ENCODE peak calls at places on chromosome 5, in five cellular contexts. One of them, this sample, is unnamed.

GRCh38 chr5:1366514-1366913 is 21.6 kb upstream of the CLPTM1L start:
- DNase-seq in left lung: no peak
- DNase-seq in fibroblast of the aortic adventitia: no peak
- DNase-seq in A549: no peak
- DNase-seq in ovary: no peak
- DNase-seq in this sample: no peak

GRCh38 chr5:12358371-12359090 is 454.3 kb upstream of the CTNND2 start:
- DNase-seq in left lung: no peak
- DNase-seq in fibroblast of the aortic adventitia: no peak
- DNase-seq in A549: no peak
- DNase-seq in ovary: no peak
- DNase-seq in this sample: no peak

GRCh38 chr5:158115468-158115867 is 256.5 kb upstream of the CLINT1 start:
- DNase-seq in left lung: no peak
- DNase-seq in fibroblast of the aortic adventitia: no peak
- DNase-seq in A549: no peak
- DNase-seq in ovary: no peak
- DNase-seq in this sample: peak

GRCh38 chr5:57986746-57987145 is 473.1 kb downstream of the PLK2 start:
- DNase-seq in left lung: no peak
- DNase-seq in fibroblast of the aortic adventitia: peak
- DNase-seq in A549: peak
- DNase-seq in ovary: no peak
- DNase-seq in this sample: peak

GRCh38 chr5:59583810-59584562 is 309.5 kb downstream of the PDE4D start:
- DNase-seq in left lung: no peak
- DNase-seq in fibroblast of the aortic adventitia: no peak
- DNase-seq in A549: peak
- DNase-seq in ovary: no peak
- DNase-seq in this sample: no peak

GRCh38 chr5:55668356-55668755 is 43.8 kb downstream of the SLC38A9 start:
- DNase-seq in left lung: no peak
- DNase-seq in fibroblast of the aortic adventitia: peak
- DNase-seq in A549: peak
- DNase-seq in ovary: no peak
- DNase-seq in this sample: peak

GRCh38 chr5:135437796-135438560 is 9.2 kb downstream of the DCANP1 start:
- DNase-seq in left lung: no peak
- DNase-seq in fibroblast of the aortic adventitia: peak
- DNase-seq in A549: no peak
- DNase-seq in ovary: no peak
- DNase-seq in this sample: peak

GRCh38 chr5:160079753-160080152 is 39.5 kb downstream of the PWWP2A start:
- DNase-seq in left lung: no peak
- DNase-seq in fibroblast of the aortic adventitia: no peak
- DNase-seq in A549: no peak
- DNase-seq in ovary: no peak
- DNase-seq in this sample: no peak

GRCh38 chr5:140317859-140318258 is 15.0 kb upstream of the PFDN1 start:
- DNase-seq in left lung: no peak
- DNase-seq in fibroblast of the aortic adventitia: peak
- DNase-seq in A549: peak
- DNase-seq in ovary: no peak
- DNase-seq in this sample: peak

GRCh38 chr5:35316611-35317307 is 86.5 kb upstream of the PRLR start:
- DNase-seq in left lung: no peak
- DNase-seq in fibroblast of the aortic adventitia: no peak
- DNase-seq in A549: no peak
- DNase-seq in ovary: no peak
- DNase-seq in this sample: peak

GRCh38 chr5:102922839-102923477 is 167.9 kb downstream of the PAM start:
- DNase-seq in left lung: no peak
- DNase-seq in fibroblast of the aortic adventitia: peak
- DNase-seq in A549: no peak
- DNase-seq in ovary: no peak
- DNase-seq in this sample: peak

GRCh38 chr5:126801992-126802294 is 25.0 kb downstream of the LMNB1 start:
- DNase-seq in left lung: no peak
- DNase-seq in fibroblast of the aortic adventitia: peak
- DNase-seq in A549: peak
- DNase-seq in ovary: no peak
- DNase-seq in this sample: peak

GRCh38 chr5:24161559-24161958 is 483.2 kb downstream of the CDH10 start:
- DNase-seq in left lung: no peak
- DNase-seq in fibroblast of the aortic adventitia: no peak
- DNase-seq in A549: peak
- DNase-seq in ovary: no peak
- DNase-seq in this sample: peak

GRCh38 chr5:152701305-152701704 is 296.2 kb upstream of the NMUR2 start:
- DNase-seq in left lung: no peak
- DNase-seq in fibroblast of the aortic adventitia: no peak
- DNase-seq in A549: no peak
- DNase-seq in ovary: no peak
- DNase-seq in this sample: no peak

GRCh38 chr5:142186821-142187594 is 78.4 kb downstream of the NDFIP1 start:
- DNase-seq in left lung: no peak
- DNase-seq in fibroblast of the aortic adventitia: no peak
- DNase-seq in A549: peak
- DNase-seq in ovary: no peak
- DNase-seq in this sample: no peak

GRCh38 chr5:37665889-37666288 is 174.0 kb downstream of the GDNF start:
- DNase-seq in left lung: peak
- DNase-seq in fibroblast of the aortic adventitia: no peak
- DNase-seq in A549: no peak
- DNase-seq in ovary: peak
- DNase-seq in this sample: no peak

GRCh38 chr5:146640285-146640896 is 124.4 kb upstream of the GPR151 start:
- DNase-seq in left lung: no peak
- DNase-seq in fibroblast of the aortic adventitia: no peak
- DNase-seq in A549: no peak
- DNase-seq in ovary: no peak
- DNase-seq in this sample: no peak

GRCh38 chr5:168750926-168751325 is 171.8 kb upstream of the PANK3 start:
- DNase-seq in left lung: no peak
- DNase-seq in fibroblast of the aortic adventitia: no peak
- DNase-seq in A549: no peak
- DNase-seq in ovary: no peak
- DNase-seq in this sample: no peak

GRCh38 chr5:175729829-175730277 is 72.0 kb downstream of the HRH2 start:
- DNase-seq in left lung: peak
- DNase-seq in fibroblast of the aortic adventitia: peak
- DNase-seq in A549: peak
- DNase-seq in ovary: peak
- DNase-seq in this sample: peak

GRCh38 chr5:135576075-135576599 is 2.7 kb downstream of the CXCL14 start:
- DNase-seq in left lung: no peak
- DNase-seq in fibroblast of the aortic adventitia: peak
- DNase-seq in A549: no peak
- DNase-seq in ovary: no peak
- DNase-seq in this sample: peak

GRCh38 chr5:142816577-142816976 is 46.4 kb downstream of the ARHGAP26 start:
- DNase-seq in left lung: no peak
- DNase-seq in fibroblast of the aortic adventitia: peak
- DNase-seq in A549: no peak
- DNase-seq in ovary: no peak
- DNase-seq in this sample: peak

GRCh38 chr5:145681686-145682085 is 153.5 kb downstream of the PRELID2 start:
- DNase-seq in left lung: no peak
- DNase-seq in fibroblast of the aortic adventitia: peak
- DNase-seq in A549: peak
- DNase-seq in ovary: peak
- DNase-seq in this sample: peak

GRCh38 chr5:61349935-61350334 is 17.9 kb downstream of the ZSWIM6 start:
- DNase-seq in left lung: no peak
- DNase-seq in fibroblast of the aortic adventitia: no peak
- DNase-seq in A549: no peak
- DNase-seq in ovary: no peak
- DNase-seq in this sample: no peak

GRCh38 chr5:151157426-151158286 is at the start of gene ANXA6:
- DNase-seq in left lung: peak
- DNase-seq in fibroblast of the aortic adventitia: peak
- DNase-seq in A549: peak
- DNase-seq in ovary: peak
- DNase-seq in this sample: peak

GRCh38 chr5:92019376-92019990 is 636.4 kb upstream of the ARRDC3 start:
- DNase-seq in left lung: no peak
- DNase-seq in fibroblast of the aortic adventitia: no peak
- DNase-seq in A549: peak
- DNase-seq in ovary: no peak
- DNase-seq in this sample: peak

GRCh38 chr5:160188151-160188967 is 40.9 kb upstream of the FABP6 start:
- DNase-seq in left lung: peak
- DNase-seq in fibroblast of the aortic adventitia: peak
- DNase-seq in A549: peak
- DNase-seq in ovary: peak
- DNase-seq in this sample: peak

GRCh38 chr5:150158170-150158949 is 2.7 kb upstream of the PDGFRB start:
- DNase-seq in left lung: no peak
- DNase-seq in fibroblast of the aortic adventitia: peak
- DNase-seq in A549: no peak
- DNase-seq in ovary: no peak
- DNase-seq in this sample: peak

GRCh38 chr5:88551724-88552345 is 283.2 kb upstream of the TMEM161B start:
- DNase-seq in left lung: no peak
- DNase-seq in fibroblast of the aortic adventitia: no peak
- DNase-seq in A549: no peak
- DNase-seq in ovary: no peak
- DNase-seq in this sample: no peak

GRCh38 chr5:149596712-149597111 is 15.4 kb downstream of the ARHGEF37 start:
- DNase-seq in left lung: no peak
- DNase-seq in fibroblast of the aortic adventitia: no peak
- DNase-seq in A549: no peak
- DNase-seq in ovary: no peak
- DNase-seq in this sample: no peak

GRCh38 chr5:91367908-91368648 is 15.0 kb downstream of the ARRDC3 start:
- DNase-seq in left lung: no peak
- DNase-seq in fibroblast of the aortic adventitia: peak
- DNase-seq in A549: no peak
- DNase-seq in ovary: no peak
- DNase-seq in this sample: no peak

GRCh38 chr5:56278267-56278826 is 45.2 kb upstream of the ANKRD55 start:
- DNase-seq in left lung: no peak
- DNase-seq in fibroblast of the aortic adventitia: peak
- DNase-seq in A549: no peak
- DNase-seq in ovary: peak
- DNase-seq in this sample: peak

GRCh38 chr5:72511371-72512178 is 4.4 kb upstream of the ZNF366 start:
- DNase-seq in left lung: no peak
- DNase-seq in fibroblast of the aortic adventitia: peak
- DNase-seq in A549: no peak
- DNase-seq in ovary: no peak
- DNase-seq in this sample: peak

GRCh38 chr5:24177821-24178220 is 467.0 kb downstream of the CDH10 start:
- DNase-seq in left lung: no peak
- DNase-seq in fibroblast of the aortic adventitia: no peak
- DNase-seq in A549: no peak
- DNase-seq in ovary: no peak
- DNase-seq in this sample: peak

GRCh38 chr5:61059499-61059898 is 102.8 kb downstream of the SMIM15 start:
- DNase-seq in left lung: no peak
- DNase-seq in fibroblast of the aortic adventitia: no peak
- DNase-seq in A549: no peak
- DNase-seq in ovary: no peak
- DNase-seq in this sample: no peak

GRCh38 chr5:5139358-5140050 is 626 bp upstream of the ADAMTS16 start:
- DNase-seq in left lung: peak
- DNase-seq in fibroblast of the aortic adventitia: no peak
- DNase-seq in A549: no peak
- DNase-seq in ovary: peak
- DNase-seq in this sample: no peak
- H3K4me3 ChIP-seq in left lung: peak
- H3K4me3 ChIP-seq in fibroblast of the aortic adventitia: peak
- H3K4me3 ChIP-seq in A549: peak
- H3K4me3 ChIP-seq in ovary: peak
- H3K4me3 ChIP-seq in this sample: no peak

GRCh38 chr5:180541710-180542109 is 47.5 kb downstream of the CNOT6 start:
- DNase-seq in left lung: peak
- DNase-seq in fibroblast of the aortic adventitia: no peak
- DNase-seq in A549: peak
- DNase-seq in ovary: no peak
- DNase-seq in this sample: no peak
- TF ChIP-seq CTCF in left lung: no peak
- TF ChIP-seq CTCF in fibroblast of the aortic adventitia: no peak
- TF ChIP-seq CTCF in A549: no peak
- TF ChIP-seq CTCF in ovary: no peak
- TF ChIP-seq CTCF in this sample: peak

GRCh38 chr5:74019923-74020322 is 393.9 kb downstream of the ARHGEF28 start:
- DNase-seq in left lung: no peak
- DNase-seq in fibroblast of the aortic adventitia: no peak
- DNase-seq in A549: no peak
- DNase-seq in ovary: no peak
- DNase-seq in this sample: no peak

GRCh38 chr5:74017786-74018211 is 391.8 kb downstream of the ARHGEF28 start:
- DNase-seq in left lung: no peak
- DNase-seq in fibroblast of the aortic adventitia: peak
- DNase-seq in A549: peak
- DNase-seq in ovary: no peak
- DNase-seq in this sample: peak

GRCh38 chr5:74017112-74017511 is 391.1 kb downstream of the ARHGEF28 start:
- DNase-seq in left lung: no peak
- DNase-seq in fibroblast of the aortic adventitia: no peak
- DNase-seq in A549: no peak
- DNase-seq in ovary: no peak
- DNase-seq in this sample: no peak

GRCh38 chr5:74020488-74020887 is 394.5 kb downstream of the ARHGEF28 start:
- DNase-seq in left lung: no peak
- DNase-seq in fibroblast of the aortic adventitia: no peak
- DNase-seq in A549: no peak
- DNase-seq in ovary: no peak
- DNase-seq in this sample: no peak

GRCh38 chr5:74021090-74021489 is 395.1 kb downstream of the ARHGEF28 start:
- DNase-seq in left lung: no peak
- DNase-seq in fibroblast of the aortic adventitia: no peak
- DNase-seq in A549: no peak
- DNase-seq in ovary: no peak
- DNase-seq in this sample: no peak
- H3K4me3 ChIP-seq in left lung: no peak
- H3K4me3 ChIP-seq in fibroblast of the aortic adventitia: no peak
- H3K4me3 ChIP-seq in A549: no peak
- H3K4me3 ChIP-seq in ovary: no peak
- H3K4me3 ChIP-seq in this sample: no peak

DNA sequence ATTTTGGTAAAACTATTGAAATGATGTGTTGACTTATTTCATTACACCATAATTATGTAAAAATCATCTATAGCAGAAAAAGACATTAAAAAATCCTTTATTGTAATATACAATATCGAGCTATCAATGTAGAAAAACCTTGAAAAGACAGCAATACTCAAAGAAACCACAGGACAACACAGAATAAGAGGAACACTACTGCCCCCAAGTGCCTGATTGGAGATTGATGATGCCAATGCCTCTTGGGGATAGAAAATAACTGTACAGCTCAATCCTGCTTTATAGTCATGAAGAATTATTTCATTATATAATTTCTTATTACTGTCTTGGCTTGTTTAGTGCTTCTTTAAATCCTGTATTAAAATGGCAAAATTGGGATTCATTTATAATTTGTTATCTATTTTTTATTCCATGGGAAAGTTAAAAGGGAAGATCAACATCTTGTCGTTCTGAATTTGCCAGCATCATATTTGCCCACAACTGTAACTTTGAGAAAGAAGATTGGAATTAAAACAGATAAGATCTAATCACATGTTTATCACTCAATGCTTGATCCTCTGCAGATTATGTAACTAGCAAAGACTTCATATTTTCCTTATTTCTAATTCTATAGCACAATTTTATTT is 337.5 kb downstream of the CDH9 start:
- DNase-seq in left lung: no peak
- DNase-seq in fibroblast of the aortic adventitia: no peak
- DNase-seq in A549: peak
- DNase-seq in ovary: no peak
- DNase-seq in this sample: peak
- TF ChIP-seq CTCF in left lung: peak
- TF ChIP-seq CTCF in fibroblast of the aortic adventitia: no peak
- TF ChIP-seq CTCF in A549: peak
- TF ChIP-seq CTCF in ovary: no peak
- TF ChIP-seq CTCF in this sample: peak